ENCODE peak calls at places on chromosomes 3 and 15, in four cellular contexts. One of them, this sample, is unnamed.
A peak's percentile ranks its signal among the peaks of the same experiment; 100 is the strongest.

GRCh38 chr3:176759815-176760506 is 437.3 kb downstream of the TBL1XR1 start:
- DNase-seq in GM12878: no peak
- DNase-seq in ovary: no peak
- DNase-seq in SK-N-SH: no peak
- DNase-seq in this sample: no peak

GRCh38 chr3:100103558-100104441 is 10.5 kb downstream of the FILIP1L start:
- DNase-seq in ovary: no peak
- DNase-seq in GM12878: peak; percentile 56
- DNase-seq in SK-N-SH: no peak
- DNase-seq in this sample: no peak

GRCh38 chr3:53083949-53084309 is 38.1 kb upstream of the SFMBT1 start:
- DNase-seq in ovary: peak; percentile 4
- DNase-seq in GM12878: no peak
- DNase-seq in SK-N-SH: no peak
- DNase-seq in this sample: no peak

GRCh38 chr3:46289551-46289950 is 47.3 kb downstream of the CCR3 start:
- DNase-seq in SK-N-SH: no peak
- DNase-seq in ovary: no peak
- DNase-seq in GM12878: no peak
- DNase-seq in this sample: no peak

GRCh38 chr15:30978328-30978727 is 13.1 kb downstream of the MTMR10 start:
- DNase-seq in ovary: no peak
- DNase-seq in SK-N-SH: no peak
- DNase-seq in GM12878: no peak
- DNase-seq in this sample: no peak

GRCh38 chr15:96268421-96269204 is 61.9 kb upstream of the NR2F2 start:
- DNase-seq in ovary: no peak
- DNase-seq in GM12878: no peak
- DNase-seq in SK-N-SH: no peak
- DNase-seq in this sample: no peak

GRCh38 chr3:160911399-160911798 is 155.4 kb downstream of the PPM1L start:
- DNase-seq in GM12878: no peak
- DNase-seq in ovary: no peak
- DNase-seq in SK-N-SH: no peak
- DNase-seq in this sample: no peak

GRCh38 chr15:77104155-77104554 is 33.2 kb upstream of the TSPAN3 start:
- DNase-seq in ovary: no peak
- DNase-seq in SK-N-SH: no peak
- DNase-seq in GM12878: no peak
- DNase-seq in this sample: no peak

GRCh38 chr15:39598186-39598850 is 17.4 kb downstream of the THBS1 start:
- DNase-seq in ovary: no peak
- DNase-seq in SK-N-SH: no peak
- DNase-seq in GM12878: no peak
- DNase-seq in this sample: no peak

GRCh38 chr3:58034738-58035511 is 26.7 kb downstream of the FLNB start:
- DNase-seq in SK-N-SH: no peak
- DNase-seq in GM12878: peak; percentile 96
- DNase-seq in ovary: no peak
- DNase-seq in this sample: peak; percentile 40

GRCh38 chr3:67518196-67518595 is 136.2 kb downstream of the SUCLG2 start:
- DNase-seq in GM12878: no peak
- DNase-seq in ovary: no peak
- DNase-seq in SK-N-SH: peak; percentile 7
- DNase-seq in this sample: no peak

GRCh38 chr3:196632033-196632751 is 7.3 kb upstream of the NRROS start:
- DNase-seq in SK-N-SH: peak; percentile 94
- DNase-seq in GM12878: peak; percentile 69
- DNase-seq in ovary: peak; percentile 72
- DNase-seq in this sample: peak; percentile 87

GRCh38 chr3:187742351-187743171 is 2.7 kb downstream of the BCL6 start:
- DNase-seq in GM12878: no peak
- DNase-seq in ovary: no peak
- DNase-seq in SK-N-SH: no peak
- DNase-seq in this sample: no peak

GRCh38 chr3:133956333-133956732 is 60.7 kb upstream of the RAB6B start:
- DNase-seq in ovary: no peak
- DNase-seq in GM12878: no peak
- DNase-seq in SK-N-SH: peak; percentile 67
- DNase-seq in this sample: no peak

GRCh38 chr3:7382293-7383033 is 521.5 kb downstream of the GRM7 start:
- DNase-seq in GM12878: no peak
- DNase-seq in ovary: no peak
- DNase-seq in SK-N-SH: no peak
- DNase-seq in this sample: no peak

GRCh38 chr3:94162700-94163099 is 99.8 kb downstream of the NSUN3 start:
- DNase-seq in ovary: no peak
- DNase-seq in SK-N-SH: no peak
- DNase-seq in GM12878: no peak
- DNase-seq in this sample: no peak

DNA sequence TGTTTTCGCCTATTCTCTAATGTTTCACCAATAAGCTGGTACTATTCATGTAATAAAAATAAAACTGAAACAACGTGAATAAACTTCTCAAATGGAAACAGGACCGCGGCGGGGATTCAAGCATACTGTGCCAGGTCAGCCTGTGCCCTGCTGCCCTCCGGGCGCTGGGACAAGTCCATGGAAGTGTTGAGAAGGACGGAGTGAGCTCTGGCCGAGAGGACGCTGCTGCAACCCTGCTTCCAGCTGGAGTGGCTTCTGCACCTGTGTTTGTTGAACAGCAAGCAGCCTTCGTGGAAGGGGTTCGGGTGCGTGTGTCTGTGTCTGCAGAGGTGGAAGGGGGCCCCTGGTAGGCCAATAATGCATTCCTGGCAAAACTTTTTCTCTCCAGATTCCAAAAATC is 50.0 kb upstream of the PCSK6 start:
- DNase-seq in SK-N-SH: no peak
- DNase-seq in GM12878: no peak
- DNase-seq in ovary: no peak
- DNase-seq in this sample: peak; percentile 51
- H3K27me3 ChIP-seq in SK-N-SH: no peaks in the 10 kb centered on the region
- H3K27me3 ChIP-seq in GM12878: no peaks in the 10 kb centered on the region
- H3K27me3 ChIP-seq in ovary: no peaks in the 10 kb centered on the region
- H3K27me3 ChIP-seq in this sample: no peaks in the 10 kb centered on the region

GRCh38 chr3:50418845-50419244 is 59.5 kb upstream of the TMEM115 start:
- DNase-seq in GM12878: no peak
- DNase-seq in ovary: no peak
- DNase-seq in SK-N-SH: no peak
- DNase-seq in this sample: no peak
- TF ChIP-seq EP300 in GM12878: no peak
- TF ChIP-seq EP300 in ovary: no peak
- TF ChIP-seq EP300 in SK-N-SH: no peak
- TF ChIP-seq EP300 in this sample: no peak

GRCh38 chr15:78345726-78346125 is 5.6 kb downstream of the CRABP1 start:
- DNase-seq in ovary: no peak
- DNase-seq in SK-N-SH: no peak
- DNase-seq in GM12878: no peak
- DNase-seq in this sample: no peak

GRCh38 chr15:78340243-78341056 is at the start of gene CRABP1:
- DNase-seq in GM12878: no peak
- DNase-seq in SK-N-SH: peak; percentile 80
- DNase-seq in ovary: no peak
- DNase-seq in this sample: no peak

GRCh38 chr15:78341057-78341763 is 1.1 kb downstream of the CRABP1 start:
- DNase-seq in GM12878: no peak
- DNase-seq in SK-N-SH: no peak
- DNase-seq in ovary: no peak
- DNase-seq in this sample: no peak

GRCh38 chr15:78339559-78339958 is 594 bp upstream of the CRABP1 start:
- DNase-seq in ovary: no peak
- DNase-seq in SK-N-SH: no peak
- DNase-seq in GM12878: no peak
- DNase-seq in this sample: no peak

DNA sequence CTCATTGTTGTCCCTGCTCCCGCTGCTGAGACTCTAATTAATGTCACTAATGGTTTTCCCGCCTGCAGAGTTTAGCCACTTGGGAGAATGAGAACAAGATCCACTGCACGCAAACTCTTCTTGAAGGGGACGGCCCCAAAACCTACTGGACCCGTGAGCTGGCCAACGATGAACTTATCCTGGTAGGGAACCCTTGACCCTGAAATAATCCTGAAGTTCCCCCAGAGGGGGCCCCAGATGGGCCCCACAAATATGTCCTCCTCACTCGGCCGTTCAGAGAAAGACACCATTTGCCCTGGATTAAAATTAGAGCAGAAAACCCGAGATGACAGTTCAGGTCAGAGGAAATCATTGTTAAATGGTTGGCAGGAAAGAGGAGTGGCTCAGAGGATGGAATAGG is 3.3 kb downstream of the CRABP1 start:
- DNase-seq in ovary: no peak
- DNase-seq in SK-N-SH: no peak
- DNase-seq in GM12878: no peak
- DNase-seq in this sample: no peak
- H3K27me3 ChIP-seq in ovary: no peaks in the 10 kb centered on the region
- H3K27me3 ChIP-seq in SK-N-SH: peaks cover 35% of the 10 kb centered on the region
- H3K27me3 ChIP-seq in GM12878: peaks cover 11% of the 10 kb centered on the region
- H3K27me3 ChIP-seq in this sample: peaks cover 7% of the 10 kb centered on the region

GRCh38 chr3:13577181-13578121 is 28.5 kb downstream of the FBLN2 start:
- DNase-seq in GM12878: no peak
- DNase-seq in ovary: no peak
- DNase-seq in SK-N-SH: peak; percentile 16
- DNase-seq in this sample: no peak

GRCh38 chr3:13572926-13573623 is 24.1 kb downstream of the FBLN2 start:
- DNase-seq in GM12878: no peak
- DNase-seq in ovary: no peak
- DNase-seq in SK-N-SH: no peak
- DNase-seq in this sample: no peak

GRCh38 chr3:13575459-13576061 is 26.6 kb downstream of the FBLN2 start:
- DNase-seq in GM12878: no peak
- DNase-seq in ovary: no peak
- DNase-seq in SK-N-SH: peak; percentile 92
- DNase-seq in this sample: no peak

GRCh38 chr3:13574083-13574797 is 25.3 kb downstream of the FBLN2 start:
- DNase-seq in SK-N-SH: peak; percentile 95
- DNase-seq in ovary: no peak
- DNase-seq in GM12878: no peak
- DNase-seq in this sample: no peak

GRCh38 chr3:13574798-13575451 is 26.0 kb downstream of the FBLN2 start:
- DNase-seq in ovary: no peak
- DNase-seq in SK-N-SH: no peak
- DNase-seq in GM12878: no peak
- DNase-seq in this sample: no peak
- TF ChIP-seq EP300 in ovary: no peak
- TF ChIP-seq EP300 in SK-N-SH: no peak
- TF ChIP-seq EP300 in GM12878: no peak
- TF ChIP-seq EP300 in this sample: no peak

GRCh38 chr3:50515565-50516047 is 12.2 kb upstream of the CACNA2D2 start:
- DNase-seq in SK-N-SH: peak; percentile 85
- DNase-seq in ovary: peak; percentile 40
- DNase-seq in GM12878: no peak
- DNase-seq in this sample: no peak

GRCh38 chr3:50519471-50520089 is 16.1 kb upstream of the CACNA2D2 start:
- DNase-seq in ovary: peak; percentile 68
- DNase-seq in SK-N-SH: peak; percentile 79
- DNase-seq in GM12878: no peak
- DNase-seq in this sample: no peak

GRCh38 chr3:50516048-50516871 is 12.8 kb upstream of the CACNA2D2 start:
- DNase-seq in ovary: peak; percentile 69
- DNase-seq in SK-N-SH: peak; percentile 88
- DNase-seq in GM12878: no peak
- DNase-seq in this sample: no peak

GRCh38 chr3:50518441-50518840 is 15.0 kb upstream of the CACNA2D2 start:
- DNase-seq in ovary: no peak
- DNase-seq in GM12878: no peak
- DNase-seq in SK-N-SH: no peak
- DNase-seq in this sample: no peak

DNA sequence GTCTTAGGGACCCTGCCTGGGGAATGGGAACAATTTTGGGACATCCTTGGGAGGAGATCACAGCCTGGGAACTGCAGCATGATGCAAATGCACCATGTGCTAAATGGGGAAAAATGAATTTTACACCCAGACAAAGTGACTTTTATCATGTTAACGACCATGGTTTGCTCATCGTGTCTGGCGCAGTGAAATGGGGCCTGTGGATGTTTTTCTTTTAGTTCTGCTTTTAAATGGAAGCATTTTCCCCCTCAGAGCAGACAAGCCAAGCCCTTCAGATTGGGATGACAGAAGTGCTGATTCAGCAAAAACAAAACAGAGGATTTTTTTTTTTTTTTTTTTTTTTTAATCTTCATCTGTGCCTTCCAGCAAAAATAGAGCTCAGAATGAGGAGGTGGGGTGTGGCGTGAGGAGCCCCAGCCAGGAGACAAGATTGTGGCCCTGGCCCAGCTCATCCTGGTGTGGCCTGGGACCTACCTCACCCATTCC is 14.3 kb upstream of the CACNA2D2 start:
- DNase-seq in GM12878: no peak
- DNase-seq in SK-N-SH: no peak
- DNase-seq in ovary: no peak
- DNase-seq in this sample: no peak
- H3K27me3 ChIP-seq in GM12878: no peaks in the 10 kb centered on the region
- H3K27me3 ChIP-seq in SK-N-SH: peaks cover 10% of the 10 kb centered on the region
- H3K27me3 ChIP-seq in ovary: no peaks in the 10 kb centered on the region
- H3K27me3 ChIP-seq in this sample: no peaks in the 10 kb centered on the region

This sample was measured in sigmoid colon.